ENCODE peak calls at places on chromosomes 1 and 21, in ten cellular contexts. C, Z, P, W, H, B, Q, R, Y and L are unnamed samples.
A peak's percentile ranks its signal among the peaks of the same experiment; 100 is the strongest.

GRCh38 chr1:10033359-10033845 is 644 bp downstream of the UBE4B start:
- DNase-seq in Q (no peak), R (peak; percentile 8), B (peak; percentile 9), H (no peak), Y (peak; percentile 50), P (peak; percentile 57), W (peak; percentile 46), C (peak; percentile 59), Z (peak; percentile 25), L (peak; percentile 46)

GRCh38 chr21:17789085-17789484 is 30.1 kb downstream of the C21orf91 start:
- DNase-seq in W (no peak), Q (no peak), P (no peak), B (no peak), R (no peak), Y (no peak), C (no peak), Z (no peak), H (no peak), L (no peak)

GRCh38 chr1:164635784-164636729 is 77.1 kb downstream of the PBX1 start:
- DNase-seq in R (no peak), P (no peak), Q (no peak), H (no peak), Y (no peak), C (no peak), B (no peak), Z (peak; percentile 66), W (no peak), L (no peak)

GRCh38 chr1:10211805-10212405 is 1.5 kb downstream of the KIF1B start:
- DNase-seq in Z (no peak), H (no peak), B (no peak), W (peak; percentile 47), P (no peak), Y (peak; percentile 40), C (peak; percentile 77), Q (no peak), R (no peak), L (no peak)

GRCh38 chr1:111565079-111565478 is 54.5 kb upstream of the RAP1A start:
- DNase-seq in Z (no peak), C (no peak), H (no peak), W (peak; percentile 64), P (no peak), Q (no peak), Y (no peak), R (no peak), B (peak; percentile 87), L (peak; percentile 54)

GRCh38 chr1:167408355-167408754 is 110.0 kb downstream of the CD247 start:
- DNase-seq in R (no peak), H (no peak), P (no peak), Y (no peak), B (no peak), C (no peak), Z (no peak), W (no peak), Q (no peak), L (no peak)

GRCh38 chr1:8660455-8660854 is 157.0 kb downstream of the RERE start:
- DNase-seq in P (peak; percentile 16), C (peak; percentile 87), Q (no peak), W (peak; percentile 60), R (peak; percentile 39), H (peak; percentile 54), Y (peak; percentile 71), B (peak; percentile 96), Z (no peak), L (peak; percentile 63)

GRCh38 chr1:31831397-31832378 is 15.9 kb upstream of the SPOCD1 start:
- DNase-seq in C (no peak), R (no peak), Z (no peak), H (no peak), Y (no peak), Q (no peak), W (peak; percentile 23), P (no peak), B (peak; percentile 62), L (no peak)

GRCh38 chr1:164510435-164510834 is 48.5 kb upstream of the PBX1 start:
- DNase-seq in B (no peak), Y (no peak), R (no peak), P (no peak), Z (no peak), Q (no peak), C (no peak), H (no peak), W (peak; percentile 44), L (no peak)

GRCh38 chr1:45998218-45998617 is 134.2 kb downstream of the PIK3R3 start:
- DNase-seq in Z (no peak), Y (no peak), Q (no peak), P (no peak), R (no peak), B (no peak), H (no peak), C (no peak), W (no peak), L (no peak)

GRCh38 chr21:45517249-45518065 is 24.8 kb downstream of the SLC19A1 start:
- DNase-seq in Q (no peak), Z (no peak), Y (peak; percentile 5), R (no peak), P (no peak), W (no peak), H (peak; percentile 13), C (peak; percentile 40), B (no peak), L (no peak)

GRCh38 chr1:89826594-89826993 is 5.8 kb downstream of the LRRC8D start:
- DNase-seq in C (no peak), Z (no peak), R (no peak), P (no peak), Q (no peak), W (peak; percentile 88), H (no peak), Y (no peak), B (no peak), L (no peak)

GRCh38 chr1:61699893-61700851 is 24.8 kb downstream of the TM2D1 start:
- DNase-seq in B (no peak), R (no peak), Z (no peak), Y (no peak), C (no peak), W (no peak), P (no peak), Q (no peak), H (no peak), L (no peak)

GRCh38 chr1:8211620-8212442 is 106.1 kb upstream of the SLC45A1 start:
- DNase-seq in Q (no peak), Y (peak; percentile 39), R (no peak), H (no peak), W (peak; percentile 98), P (no peak), Z (peak; percentile 26), B (peak; percentile 92), C (peak; percentile 66), L (peak; percentile 91)

GRCh38 chr1:118118469-118118868 is 66.6 kb downstream of the SPAG17 start:
- DNase-seq in Y (no peak), C (no peak), P (no peak), Z (no peak), H (no peak), Q (no peak), B (peak; percentile 18), W (no peak), R (no peak), L (no peak)

GRCh38 chr21:36699546-36700294 is 805 bp downstream of the SIM2 start:
- DNase-seq in W (peak; percentile 29), P (peak; percentile 33), Z (no peak), B (no peak), R (no peak), H (no peak), C (no peak), Q (no peak), Y (no peak), L (no peak)

GRCh38 chr1:160883586-160883985 is 1.4 kb downstream of the ITLN1 start:
- DNase-seq in R (no peak), Y (no peak), W (no peak), Q (no peak), Z (no peak), H (no peak), P (no peak), C (no peak), B (no peak), L (no peak)

GRCh38 chr1:238999944-239000343 is 386.4 kb upstream of the CHRM3 start:
- DNase-seq in H (no peak), C (no peak), B (no peak), Q (no peak), P (no peak), Z (no peak), R (no peak), W (no peak), Y (no peak), L (no peak)
- H3K9me3 ChIP-seq in H (no peaks in the 10 kb centered on the region), C (no peaks in the 10 kb centered on the region), B (no peaks in the 10 kb centered on the region), Q (no peaks in the 10 kb centered on the region), P (no peaks in the 10 kb centered on the region), Z (no peaks in the 10 kb centered on the region), R (no peaks in the 10 kb centered on the region), W (no peaks in the 10 kb centered on the region), Y (no peaks in the 10 kb centered on the region), L (peaks cover 6% of the 10 kb centered on the region)

GRCh38 chr1:72827285-72827684 is 544.9 kb upstream of the NEGR1 start:
- DNase-seq in Y (no peak), Z (no peak), C (no peak), H (no peak), B (no peak), P (no peak), Q (no peak), R (no peak), W (peak; percentile 79), L (no peak)
- H3K9me3 ChIP-seq in Y (no peaks in the 10 kb centered on the region), Z (no peaks in the 10 kb centered on the region), C (peaks cover 4% of the 10 kb centered on the region), H (peaks cover 55% of the 10 kb centered on the region), B (no peaks in the 10 kb centered on the region), P (no peaks in the 10 kb centered on the region), Q (no peaks in the 10 kb centered on the region), R (peaks cover 31% of the 10 kb centered on the region), W (no peaks in the 10 kb centered on the region), L (peaks cover 4% of the 10 kb centered on the region)

DNA sequence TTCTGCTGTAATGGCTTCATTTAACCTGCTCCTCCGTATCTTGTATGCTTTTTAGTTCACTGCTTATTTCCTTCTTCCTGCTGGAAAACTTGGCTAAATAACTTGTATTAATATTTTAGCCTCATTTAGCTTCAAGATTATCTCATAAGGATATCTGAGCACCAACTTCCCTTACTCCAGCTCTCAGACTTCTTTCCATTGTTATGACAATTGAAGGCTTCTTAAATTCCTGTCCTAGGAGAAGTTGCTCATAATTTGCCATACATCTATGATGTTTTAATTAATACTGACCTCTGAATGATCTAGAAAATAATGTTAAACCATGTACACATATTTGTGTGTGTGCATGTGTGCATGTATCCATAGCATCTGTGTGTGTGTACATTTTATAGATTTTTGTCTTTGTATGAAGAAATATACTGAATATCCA is 1524.4 kb upstream of the TPTE start:
- DNase-seq in W (peak; percentile 1), Y (no peak), P (no peak), Q (no peak), B (no peak), C (no peak), Z (no peak), H (no peak), R (no peak), L (no peak)
- H3K9me3 ChIP-seq in W (no peaks in the 10 kb centered on the region), Y (no peaks in the 10 kb centered on the region), P (peaks cover 28% of the 10 kb centered on the region), Q (no peaks in the 10 kb centered on the region), B (no peaks in the 10 kb centered on the region), C (peaks cover 4% of the 10 kb centered on the region), Z (peaks cover 27% of the 10 kb centered on the region), H (peaks cover 7% of the 10 kb centered on the region), R (peaks cover 67% of the 10 kb centered on the region), L (peaks cover 8% of the 10 kb centered on the region)

GRCh38 chr1:97423397-97423796 is 497.4 kb downstream of the DPYD start:
- DNase-seq in Y (no peak), B (no peak), P (no peak), H (no peak), W (no peak), Z (no peak), Q (no peak), C (no peak), R (no peak), L (no peak)

GRCh38 chr1:97427371-97427770 is 493.5 kb downstream of the DPYD start:
- DNase-seq in P (no peak), W (no peak), R (no peak), C (no peak), Q (no peak), H (no peak), Z (no peak), B (no peak), Y (no peak), L (no peak)

GRCh38 chr1:97424209-97424608 is 496.6 kb downstream of the DPYD start:
- DNase-seq in Z (no peak), W (no peak), R (no peak), Y (no peak), P (no peak), B (no peak), C (no peak), Q (no peak), H (no peak), L (no peak)
- H3K9me3 ChIP-seq in Z (no peaks in the 10 kb centered on the region), W (no peaks in the 10 kb centered on the region), R (no peaks in the 10 kb centered on the region), Y (no peaks in the 10 kb centered on the region), P (no peaks in the 10 kb centered on the region), B (no peaks in the 10 kb centered on the region), C (no peaks in the 10 kb centered on the region), Q (no peaks in the 10 kb centered on the region), H (no peaks in the 10 kb centered on the region), L (no peaks in the 10 kb centered on the region)